ENCODE peak calls at places on chromosomes 5 and 9, in four cellular contexts. V is EH, S is ovary, U is gastrocnemius medialis. J is an unnamed sample.

GRCh38 chr9:79384506-79384905 is 187.3 kb upstream of the TLE4 start:
- DNase-seq in U (no peak), V (peak), S (no peak), J (no peak)

GRCh38 chr5:25441810-25442209 is 797.0 kb upstream of the CDH10 start:
- DNase-seq in V (no peak), U (no peak), S (no peak), J (no peak)

GRCh38 chr5:110790673-110791072 is 51.9 kb downstream of the SLC25A46 start:
- DNase-seq in V (peak), U (no peak), S (no peak), J (no peak)

GRCh38 chr9:126791406-126792230 is 13.2 kb upstream of the ZBTB43 start:
- DNase-seq in V (peak), S (no peak), U (peak), J (no peak)

GRCh38 chr9:134407123-134407779 is 81.0 kb downstream of the RXRA start:
- DNase-seq in U (peak), V (peak), S (peak), J (peak)

GRCh38 chr5:137566118-137566541 is 67.0 kb upstream of the SPOCK1 start:
- DNase-seq in V (peak), S (no peak), U (no peak), J (no peak)

GRCh38 chr5:150163547-150164059 is 3.0 kb upstream of the CDX1 start:
- DNase-seq in U (peak), S (peak), V (peak), J (peak)

GRCh38 chr9:132991351-132992300 is 13.1 kb downstream of the GFI1B start:
- DNase-seq in S (no peak), U (no peak), V (no peak), J (no peak)

GRCh38 chr9:129933709-129934586 is 98.7 kb downstream of the USP20 start:
- DNase-seq in U (no peak), V (peak), S (no peak), J (no peak)